ENCODE peak calls at places on chromosomes 13 and 19, in five cellular contexts. F is Calu3, X is AG10803, L is neural progenitor cell, P is cardiac fibroblast. Y is an unnamed sample.

GRCh38 chr19:591099-591958 is 1.6 kb downstream of the HCN2 start:
- DNase-seq in L (peak), F (peak), X (no peak), P (no peak), Y (peak)

GRCh38 chr13:113903912-113904311 is 40.0 kb upstream of the GAS6 start:
- DNase-seq in X (no peak), L (no peak), F (no peak), P (no peak), Y (peak)

GRCh38 chr13:43804461-43805070 is 17.8 kb upstream of the ENOX1 start:
- DNase-seq in L (peak), P (peak), F (peak), X (peak), Y (no peak)

GRCh38 chr19:7294571-7295212 is 478 bp upstream of the INSR start:
- DNase-seq in L (peak), X (peak), P (peak), F (peak), Y (peak)

GRCh38 chr13:66803759-66804456 is 426.2 kb downstream of the PCDH9 start:
- DNase-seq in X (no peak), L (no peak), P (no peak), F (no peak), Y (no peak)

GRCh38 chr19:2983351-2984195 is 6.2 kb downstream of the TLE6 start:
- DNase-seq in F (peak), X (peak), P (peak), L (peak), Y (no peak)

GRCh38 chr19:58346961-58347929 is 6.0 kb downstream of the A1BG start:
- DNase-seq in F (no peak), L (peak), P (peak), X (peak), Y (peak)

GRCh38 chr19:54024660-54025059 is 33.2 kb downstream of the CACNG6 start:
- DNase-seq in L (no peak), P (no peak), F (no peak), X (no peak), Y (no peak)

GRCh38 chr19:34244611-34245299 is 9.6 kb upstream of the GARRE1 start:
- DNase-seq in P (no peak), F (no peak), L (no peak), X (peak), Y (no peak)

GRCh38 chr13:59111711-59112110 is 1052.0 kb downstream of the DIAPH3 start:
- DNase-seq in P (peak), F (no peak), L (no peak), X (peak), Y (no peak)

GRCh38 chr13:33279414-33279813 is 6.1 kb downstream of the STARD13 start:
- DNase-seq in F (no peak), P (no peak), L (no peak), X (no peak), Y (no peak)

GRCh38 chr13:29503041-29503837 is 92.2 kb downstream of the SLC7A1 start:
- DNase-seq in P (no peak), X (peak), L (peak), F (no peak), Y (peak)

GRCh38 chr19:15091918-15092753 is 10.1 kb downstream of the OR1I1 start:
- DNase-seq in L (peak), P (peak), F (peak), X (peak), Y (peak)

GRCh38 chr19:36008336-36008978 is at the start of gene SYNE4:
- DNase-seq in L (peak), P (no peak), X (no peak), F (peak), Y (peak)

GRCh38 chr13:39133781-39134180 is 95.5 kb downstream of the NHLRC3 start:
- DNase-seq in P (no peak), F (no peak), X (no peak), L (no peak), Y (no peak)

GRCh38 chr13:50459046-50459445 is 384.4 kb downstream of the DLEU7 start:
- DNase-seq in L (no peak), P (no peak), F (no peak), X (no peak), Y (no peak)

GRCh38 chr13:38045278-38046048 is 175.9 kb upstream of the TRPC4 start:
- DNase-seq in P (peak), L (peak), F (peak), X (peak), Y (peak)

GRCh38 chr19:409515-410242 is 732 bp upstream of the C2CD4C start:
- DNase-seq in F (no peak), P (no peak), L (no peak), X (no peak), Y (peak)

GRCh38 chr19:17205237-17206140 is 9.7 kb upstream of the USE1 start:
- DNase-seq in X (peak), L (peak), P (peak), F (peak), Y (peak)

GRCh38 chr19:58558066-58558622 is at the start of gene UBE2M:
- DNase-seq in F (no peak), L (no peak), X (peak), P (no peak), Y (peak)

GRCh38 chr13:25117312-25117711 is 21.4 kb downstream of the PABPC3 start:
- DNase-seq in F (no peak), P (no peak), X (no peak), L (no peak), Y (no peak)

GRCh38 chr13:30113983-30114491 is 193.3 kb downstream of the KATNAL1 start:
- DNase-seq in L (peak), P (no peak), F (peak), X (peak), Y (peak)

GRCh38 chr19:11242864-11243797 is 3.7 kb downstream of the ANGPTL8 start:
- DNase-seq in P (peak), X (peak), F (peak), L (peak), Y (peak)

DNA sequence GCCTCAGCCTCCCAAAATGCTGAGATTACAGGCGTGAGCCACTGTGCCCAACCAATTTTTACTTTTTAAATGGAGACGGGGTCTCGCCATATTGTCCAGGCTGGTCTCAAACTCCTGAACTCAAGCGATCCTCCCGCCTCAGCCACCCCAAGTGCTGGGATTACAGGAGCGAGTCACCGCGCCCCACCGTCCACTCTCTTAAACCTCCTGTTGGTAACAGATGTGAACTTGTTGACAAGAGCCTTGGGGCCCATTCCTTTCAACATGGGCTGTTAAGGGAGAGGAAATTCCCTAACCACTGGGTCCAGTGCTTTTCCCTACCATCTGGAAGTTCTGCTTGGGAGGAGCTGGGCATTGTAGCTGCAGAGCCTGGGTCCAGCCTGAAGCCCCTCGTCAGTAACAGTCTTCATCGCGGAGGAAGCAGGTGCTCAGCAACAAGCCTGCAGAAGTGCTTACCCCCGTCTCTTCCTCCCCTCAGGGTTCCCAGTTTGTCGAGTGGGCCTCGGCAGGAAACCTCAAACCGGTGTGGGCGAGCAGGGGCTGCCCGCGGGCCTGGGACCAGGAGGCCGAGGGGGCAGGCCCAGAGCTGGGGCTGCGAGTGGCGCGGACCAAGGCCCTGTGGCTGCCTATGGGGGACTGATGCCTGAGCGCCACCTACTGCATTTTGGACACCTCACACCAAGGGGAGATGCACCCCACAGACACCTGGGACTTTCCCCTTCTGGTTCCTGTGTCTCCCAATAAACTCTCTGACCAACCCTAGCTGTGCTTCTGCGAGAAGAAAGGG is 4.0 kb upstream of the FLT3LG start:
- DNase-seq in X (no peak), F (no peak), P (no peak), L (no peak), Y (no peak)
- TF ChIP-seq CTCF in X (peak), F (no peak), P (peak), L (no peak), Y (peak)

GRCh38 chr19:20365146-20365545 is 198.1 kb downstream of the ZNF486 start:
- DNase-seq in F (no peak), P (no peak), L (no peak), X (no peak), Y (no peak)

GRCh38 chr19:20371911-20372310 is 193.7 kb downstream of the ZNF737 start:
- DNase-seq in F (no peak), L (no peak), P (no peak), X (no peak), Y (no peak)

DNA sequence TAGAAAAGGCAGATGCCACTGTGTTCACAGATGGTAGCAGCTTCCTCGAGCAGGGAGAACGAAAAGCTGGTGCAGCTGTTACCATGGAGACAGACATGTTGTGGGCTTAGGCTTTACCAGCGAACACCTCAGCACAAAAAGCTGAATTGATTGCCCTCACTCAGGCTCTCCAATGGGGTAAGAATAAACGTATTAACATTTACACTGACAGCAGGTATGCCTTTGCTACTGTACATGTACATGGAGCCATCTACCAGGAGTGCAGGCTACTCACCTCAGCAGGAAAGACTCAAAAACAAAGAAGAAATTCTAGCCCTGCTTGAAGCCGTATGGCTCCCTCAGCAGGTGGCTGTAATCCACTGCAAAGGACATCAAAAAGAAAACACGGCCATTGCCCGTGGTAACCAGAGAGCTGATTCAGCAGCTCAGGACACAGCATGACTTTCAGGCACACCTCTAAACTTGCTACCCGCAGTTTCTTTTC is 197.7 kb downstream of the ZNF737 start:
- DNase-seq in X (no peak), L (peak), F (no peak), P (no peak), Y (peak)
- TF ChIP-seq CTCF in X (no peak), L (peak), F (no peak), P (no peak), Y (peak)

GRCh38 chr19:4258181-4258580 is 11.3 kb downstream of the YJU2 start:
- DNase-seq in L (no peak), X (no peak), P (no peak), F (no peak), Y (no peak)

GRCh38 chr19:4257025-4257424 is 10.1 kb downstream of the YJU2 start:
- DNase-seq in L (no peak), X (no peak), P (no peak), F (no peak), Y (no peak)

GRCh38 chr19:4260605-4261191 is 13.8 kb downstream of the YJU2 start:
- DNase-seq in P (no peak), L (no peak), X (no peak), F (no peak), Y (no peak)

GRCh38 chr19:4256563-4256962 is 9.7 kb downstream of the YJU2 start:
- DNase-seq in P (no peak), X (no peak), L (no peak), F (no peak), Y (peak)
- TF ChIP-seq CTCF in P (peak), X (no peak), L (no peak), F (no peak), Y (peak)

GRCh38 chr13:101945435-101945834 is 456.4 kb downstream of the FGF14 start:
- DNase-seq in P (no peak), X (no peak), L (peak), F (no peak), Y (peak)
- TF ChIP-seq CTCF in P (no peak), X (no peak), L (peak), F (no peak), Y (peak)

GRCh38 chr19:1780272-1780957 is 27.1 kb downstream of the ONECUT3 start:
- DNase-seq in X (peak), F (peak), P (peak), L (no peak), Y (no peak)
- TF ChIP-seq CTCF in X (peak), F (no peak), P (no peak), L (no peak), Y (peak)

GRCh38 chr19:18468930-18469244 is 31.0 kb upstream of the ISYNA1 start:
- DNase-seq in F (no peak), L (no peak), X (no peak), P (no peak), Y (no peak)

GRCh38 chr19:18470787-18471186 is 32.9 kb upstream of the ISYNA1 start:
- DNase-seq in F (no peak), P (no peak), L (no peak), X (no peak), Y (no peak)

GRCh38 chr19:18469245-18470107 is 31.5 kb upstream of the ISYNA1 start:
- DNase-seq in L (peak), P (peak), F (peak), X (peak), Y (peak)

GRCh38 chr19:18468517-18468916 is 30.6 kb upstream of the ISYNA1 start:
- DNase-seq in P (no peak), X (no peak), F (peak), L (no peak), Y (no peak)

DNA sequence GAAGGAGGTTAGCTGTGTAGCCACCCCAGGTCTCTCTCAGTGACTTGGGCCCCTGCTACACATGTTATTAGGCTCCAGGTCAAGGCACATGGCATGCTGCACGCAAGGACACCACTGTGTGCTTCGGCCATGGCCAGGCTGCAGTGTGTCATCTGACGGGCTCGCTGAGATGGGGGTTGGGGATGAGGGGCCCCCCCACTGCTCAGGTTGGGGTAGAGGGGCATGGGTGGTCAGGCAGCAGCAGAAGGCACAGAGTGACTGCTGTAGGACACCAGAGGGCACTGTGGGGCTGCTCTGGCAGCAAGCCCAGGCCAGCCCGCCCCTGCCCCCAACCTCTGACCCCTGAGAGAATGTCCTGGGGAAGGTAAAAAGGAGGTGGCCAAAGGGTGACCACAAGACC is 32.2 kb upstream of the ISYNA1 start:
- DNase-seq in X (no peak), F (peak), L (peak), P (peak), Y (peak)
- TF ChIP-seq CTCF in X (peak), F (peak), L (peak), P (peak), Y (peak)

GRCh38 chr19:47186337-47187022 is 44.5 kb downstream of the BBC3 start:
- DNase-seq in L (no peak), F (no peak), P (no peak), X (no peak), Y (no peak)
- TF ChIP-seq CTCF in L (no peak), F (no peak), P (no peak), X (no peak), Y (no peak)

DNA sequence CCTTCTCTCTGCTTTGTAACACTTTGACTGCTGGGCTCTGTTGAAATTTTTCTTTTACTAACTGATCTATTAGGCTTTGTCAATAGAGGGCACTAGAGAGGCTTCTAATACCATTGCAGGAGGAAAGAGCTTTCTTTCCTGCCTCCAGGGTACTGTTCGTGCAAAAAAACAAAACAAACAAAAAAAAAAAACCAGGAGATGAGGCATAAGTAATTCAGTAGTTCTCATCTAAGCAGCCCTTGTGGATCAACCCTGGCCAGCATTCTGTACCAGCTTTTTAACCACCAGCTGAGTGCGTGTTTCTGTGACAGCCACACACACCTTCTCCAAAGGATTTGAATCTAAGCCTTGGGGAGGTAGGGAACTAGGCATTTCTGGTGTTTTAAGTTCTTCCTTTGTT is 1707.6 kb upstream of the SLC10A2 start:
- DNase-seq in P (peak), L (peak), F (no peak), X (peak), Y (no peak)
- TF ChIP-seq CTCF in P (peak), L (peak), F (no peak), X (peak), Y (peak)

GRCh38 chr13:110566201-110566600 is 4.7 kb upstream of the RAB20 start:
- DNase-seq in P (no peak), X (no peak), F (no peak), L (no peak), Y (peak)

GRCh38 chr13:110564472-110564985 is 3.0 kb upstream of the RAB20 start:
- DNase-seq in F (no peak), P (no peak), X (no peak), L (no peak), Y (peak)

GRCh38 chr13:110562696-110563462 is 1.4 kb upstream of the RAB20 start:
- DNase-seq in P (no peak), X (no peak), L (no peak), F (no peak), Y (peak)

GRCh38 chr13:110563463-110563774 is 1.9 kb upstream of the RAB20 start:
- DNase-seq in L (no peak), P (no peak), F (no peak), X (no peak), Y (peak)

DNA sequence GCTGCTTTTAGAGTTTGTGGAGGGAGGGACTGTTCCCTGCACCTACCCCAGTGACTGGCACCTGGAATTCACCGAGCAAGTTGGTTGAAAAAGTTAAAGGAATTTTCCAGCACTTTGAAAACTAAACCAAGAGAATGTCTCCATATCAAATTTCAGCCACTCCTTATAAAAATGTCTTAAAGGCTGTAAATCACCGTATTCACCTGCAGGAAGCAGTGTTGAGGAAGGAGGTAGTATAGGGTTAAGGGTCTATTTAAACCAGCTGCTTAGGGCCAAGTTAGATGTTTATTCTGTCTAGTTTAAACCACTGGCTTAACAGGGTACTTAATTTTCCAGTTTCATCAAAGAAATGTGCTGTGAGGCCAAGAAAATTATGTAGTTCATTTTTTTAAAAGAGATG is 3.8 kb upstream of the RAB20 start:
- DNase-seq in L (no peak), F (no peak), X (no peak), P (no peak), Y (peak)
- TF ChIP-seq CTCF in L (peak), F (no peak), X (no peak), P (no peak), Y (peak)

GRCh38 chr19:46159418-46159817 is 11.4 kb downstream of the IGFL2 start:
- DNase-seq in L (no peak), P (no peak), X (no peak), F (no peak), Y (no peak)
- TF ChIP-seq CTCF in L (no peak), P (no peak), X (no peak), F (no peak), Y (no peak)

Y was measured in endodermal cell.